ENCODE peak calls at places on chromosome 20, in six cellular contexts. One of them, this sample, is unnamed.
A peak's percentile ranks its signal among the peaks of the same experiment; 100 is the strongest.

GRCh38 chr20:1331801-1332453 is 3.0 kb upstream of the SDCBP2 start:
- DNase-seq in epithelial cell of proximal tubule: no peak
- DNase-seq in G401: no peak
- DNase-seq in posterior vena cava: peak; percentile 26
- DNase-seq in B cell: peak; percentile 28
- DNase-seq in HuH-7.5: no peak
- DNase-seq in this sample: peak; percentile 16

GRCh38 chr20:41650221-41650948 is 32.2 kb upstream of the CHD6 start:
- DNase-seq in HuH-7.5: no peak
- DNase-seq in B cell: no peak
- DNase-seq in posterior vena cava: no peak
- DNase-seq in G401: peak; percentile 65
- DNase-seq in epithelial cell of proximal tubule: no peak
- DNase-seq in this sample: no peak

GRCh38 chr20:36920334-36920730 is 31.2 kb downstream of the SAMHD1 start:
- DNase-seq in B cell: no peak
- DNase-seq in epithelial cell of proximal tubule: no peak
- DNase-seq in G401: no peak
- DNase-seq in HuH-7.5: no peak
- DNase-seq in posterior vena cava: no peak
- DNase-seq in this sample: no peak

GRCh38 chr20:5729348-5729747 is 20.9 kb upstream of the SHLD1 start:
- DNase-seq in epithelial cell of proximal tubule: no peak
- DNase-seq in posterior vena cava: no peak
- DNase-seq in G401: no peak
- DNase-seq in B cell: no peak
- DNase-seq in HuH-7.5: no peak
- DNase-seq in this sample: no peak

GRCh38 chr20:58852559-58853271 is at the start of gene GNAS:
- DNase-seq in HuH-7.5: peak; percentile 87
- DNase-seq in posterior vena cava: no peak
- DNase-seq in epithelial cell of proximal tubule: no peak
- DNase-seq in G401: peak; percentile 18
- DNase-seq in B cell: no peak
- DNase-seq in this sample: no peak

GRCh38 chr20:15814903-15815302 is 758.3 kb downstream of the KIF16B start:
- DNase-seq in epithelial cell of proximal tubule: no peak
- DNase-seq in posterior vena cava: no peak
- DNase-seq in G401: no peak
- DNase-seq in B cell: no peak
- DNase-seq in HuH-7.5: no peak
- DNase-seq in this sample: no peak

GRCh38 chr20:47008842-47009518 is 114.3 kb downstream of the EYA2 start:
- DNase-seq in B cell: no peak
- DNase-seq in G401: no peak
- DNase-seq in HuH-7.5: no peak
- DNase-seq in epithelial cell of proximal tubule: no peak
- DNase-seq in posterior vena cava: no peak
- DNase-seq in this sample: no peak

GRCh38 chr20:18496740-18497592 is at the start of gene RBBP9:
- DNase-seq in posterior vena cava: peak; percentile 95
- DNase-seq in epithelial cell of proximal tubule: peak; percentile 20
- DNase-seq in G401: peak; percentile 90
- DNase-seq in HuH-7.5: peak; percentile 88
- DNase-seq in B cell: peak; percentile 79
- DNase-seq in this sample: peak; percentile 86

GRCh38 chr20:36040571-36040970 is 72.2 kb downstream of the CNBD2 start:
- DNase-seq in epithelial cell of proximal tubule: no peak
- DNase-seq in G401: no peak
- DNase-seq in B cell: no peak
- DNase-seq in posterior vena cava: peak; percentile 5
- DNase-seq in HuH-7.5: no peak
- DNase-seq in this sample: no peak

GRCh38 chr20:14336667-14337066 is 745 bp downstream of the FLRT3 start:
- DNase-seq in G401: peak; percentile 80
- DNase-seq in HuH-7.5: no peak
- DNase-seq in posterior vena cava: no peak
- DNase-seq in epithelial cell of proximal tubule: no peak
- DNase-seq in B cell: no peak
- DNase-seq in this sample: no peak

GRCh38 chr20:51678041-51678697 is 90.0 kb downstream of the ATP9A start:
- DNase-seq in epithelial cell of proximal tubule: no peak
- DNase-seq in B cell: no peak
- DNase-seq in HuH-7.5: no peak
- DNase-seq in posterior vena cava: no peak
- DNase-seq in G401: peak; percentile 97
- DNase-seq in this sample: peak; percentile 47

GRCh38 chr20:2659547-2659946 is 4.5 kb downstream of the IDH3B start:
- DNase-seq in HuH-7.5: no peak
- DNase-seq in G401: no peak
- DNase-seq in B cell: no peak
- DNase-seq in epithelial cell of proximal tubule: no peak
- DNase-seq in posterior vena cava: no peak
- DNase-seq in this sample: no peak

GRCh38 chr20:13613917-13614316 is 24.8 kb downstream of the TASP1 start:
- DNase-seq in HuH-7.5: no peak
- DNase-seq in G401: no peak
- DNase-seq in epithelial cell of proximal tubule: no peak
- DNase-seq in B cell: no peak
- DNase-seq in posterior vena cava: no peak
- DNase-seq in this sample: no peak

GRCh38 chr20:57661201-57662027 is 41.2 kb upstream of the ZBP1 start:
- DNase-seq in posterior vena cava: peak; percentile 70
- DNase-seq in HuH-7.5: no peak
- DNase-seq in G401: no peak
- DNase-seq in B cell: peak; percentile 31
- DNase-seq in epithelial cell of proximal tubule: no peak
- DNase-seq in this sample: peak; percentile 45

GRCh38 chr20:19407731-19408130 is 195.3 kb downstream of the SLC24A3 start:
- DNase-seq in B cell: no peak
- DNase-seq in G401: no peak
- DNase-seq in epithelial cell of proximal tubule: no peak
- DNase-seq in posterior vena cava: no peak
- DNase-seq in HuH-7.5: no peak
- DNase-seq in this sample: no peak

GRCh38 chr20:51228763-51229162 is 205.9 kb upstream of the KCNG1 start:
- DNase-seq in HuH-7.5: no peak
- DNase-seq in posterior vena cava: no peak
- DNase-seq in B cell: no peak
- DNase-seq in G401: no peak
- DNase-seq in epithelial cell of proximal tubule: no peak
- DNase-seq in this sample: no peak

This sample was measured in ovary.